ENCODE peak calls at places on chromosome 9, in five cellular contexts. C is stomach, D is sigmoid colon, R is H1, S is spleen. L is an unnamed sample.

GRCh38 chr9:111427186-111427585 is 57.0 kb downstream of the ECPAS start:
- DNase-seq in C (no peak), D (no peak), R (no peak), S (no peak), L (no peak)

GRCh38 chr9:70474413-70474812 is 60.0 kb upstream of the KLF9 start:
- DNase-seq in C (no peak), D (no peak), R (no peak), S (no peak), L (no peak)

GRCh38 chr9:20618361-20618799 is 3.9 kb downstream of the MLLT3 start:
- DNase-seq in C (peak), D (no peak), R (no peak), S (no peak), L (no peak)

GRCh38 chr9:128728298-128728697 is 4.4 kb upstream of the ZDHHC12 start:
- DNase-seq in C (no peak), D (no peak), R (no peak), S (no peak), L (no peak)

GRCh38 chr9:113187935-113188595 is 33.0 kb downstream of the FKBP15 start:
- DNase-seq in C (no peak), D (peak), R (no peak), S (peak), L (peak)

GRCh38 chr9:75950983-75951382 is 60.5 kb downstream of the PCSK5 start:
- DNase-seq in C (no peak), D (no peak), R (no peak), S (no peak), L (no peak)

GRCh38 chr9:95003694-95004451 is 277.4 kb downstream of the AOPEP start:
- DNase-seq in C (peak), D (peak), R (no peak), S (no peak), L (no peak)

GRCh38 chr9:130453487-130453886 is 8.7 kb downstream of the ASS1 start:
- DNase-seq in C (peak), D (no peak), R (no peak), S (no peak), L (no peak)

GRCh38 chr9:134283111-134283515 is 43.1 kb upstream of the RXRA start:
- DNase-seq in C (peak), D (peak), R (no peak), S (no peak), L (no peak)

GRCh38 chr9:99057665-99058625 is 47.0 kb upstream of the TGFBR1 start:
- DNase-seq in C (peak), D (no peak), R (no peak), S (peak), L (peak)

GRCh38 chr9:131804826-131805225 is 65.0 kb upstream of the RAPGEF1 start:
- DNase-seq in C (no peak), D (no peak), R (no peak), S (no peak), L (no peak)

GRCh38 chr9:29212590-29213373 is 1639.5 kb upstream of the C9orf72 start:
- DNase-seq in C (peak), D (no peak), R (peak), S (no peak), L (no peak)

GRCh38 chr9:89342213-89342612 is 23.9 kb downstream of the SECISBP2 start:
- DNase-seq in C (no peak), D (no peak), R (no peak), S (no peak), L (no peak)

GRCh38 chr9:35490910-35491465 is 1.1 kb downstream of the RUSC2 start:
- DNase-seq in C (no peak), D (no peak), R (no peak), S (no peak), L (no peak)

GRCh38 chr9:106921989-106922388 is 59.0 kb downstream of the ZNF462 start:
- DNase-seq in C (no peak), D (no peak), R (no peak), S (no peak), L (no peak)

GRCh38 chr9:2489838-2490314 is 131.7 kb upstream of the VLDLR start:
- DNase-seq in C (no peak), D (no peak), R (no peak), S (no peak), L (no peak)

GRCh38 chr9:135355466-135356420 is 123.8 kb upstream of the PPP1R26 start:
- DNase-seq in C (no peak), D (no peak), R (no peak), S (no peak), L (no peak)

GRCh38 chr9:93968451-93969327 is 13.5 kb upstream of the BARX1 start:
- DNase-seq in C (no peak), D (peak), R (no peak), S (no peak), L (no peak)

GRCh38 chr9:38620483-38621433 is at the start of gene ANKRD18A:
- DNase-seq in C (peak), D (peak), R (peak), S (peak), L (peak)

GRCh38 chr9:38622961-38623360 is 2.6 kb upstream of the ANKRD18A start:
- DNase-seq in C (no peak), D (no peak), R (no peak), S (no peak), L (peak)

GRCh38 chr9:38622083-38622674 is 1.8 kb upstream of the ANKRD18A start:
- DNase-seq in C (no peak), D (no peak), R (peak), S (peak), L (no peak)

GRCh38 chr9:38621434-38622082 is 1.2 kb upstream of the ANKRD18A start:
- DNase-seq in C (peak), D (peak), R (peak), S (peak), L (peak)

GRCh38 chr9:38619556-38620447 is 594 bp downstream of the ANKRD18A start:
- DNase-seq in C (no peak), D (no peak), R (peak), S (peak), L (no peak)
- H3K27ac ChIP-seq in C (peak), D (no peak), R (no peak), S (no peak), L (peak)

GRCh38 chr9:127580371-127580770 is 31.7 kb upstream of the STXBP1 start:
- DNase-seq in C (no peak), D (no peak), R (no peak), S (no peak), L (no peak)

GRCh38 chr9:127583605-127584053 is 28.4 kb upstream of the STXBP1 start:
- DNase-seq in C (no peak), D (no peak), R (no peak), S (no peak), L (no peak)

GRCh38 chr9:127578627-127578951 is 33.5 kb upstream of the STXBP1 start:
- DNase-seq in C (no peak), D (no peak), R (no peak), S (no peak), L (no peak)

GRCh38 chr9:127578952-127579853 is 32.9 kb upstream of the STXBP1 start:
- DNase-seq in C (peak), D (peak), R (no peak), S (peak), L (peak)

DNA sequence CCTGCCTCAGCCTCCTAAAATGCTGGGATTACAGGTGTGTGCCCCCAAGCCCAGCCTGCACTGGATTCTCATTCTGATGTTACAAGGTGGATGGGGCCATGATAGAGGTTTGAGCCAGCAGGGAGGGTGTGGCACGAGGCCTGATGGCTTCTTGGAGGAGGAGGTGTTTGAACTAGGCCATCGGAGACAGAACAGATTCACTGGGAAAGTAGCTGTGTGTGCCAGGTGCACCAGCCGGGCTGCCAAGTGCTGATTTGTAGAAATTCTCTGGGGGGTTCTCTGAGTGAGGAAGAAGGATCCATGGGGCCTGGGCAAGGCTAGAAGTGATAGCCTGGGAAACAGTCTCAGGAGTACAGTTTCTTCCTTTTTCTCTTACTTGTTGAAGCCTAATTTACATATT is 31.2 kb upstream of the STXBP1 start:
- DNase-seq in C (no peak), D (no peak), R (no peak), S (no peak), L (no peak)
- TF ChIP-seq POLR2AphosphoS5 in C (no peak), D (no peak), R (no peak), S (no peak), L (no peak)

GRCh38 chr9:120918931-120919638 is 7.5 kb downstream of the TRAF1 start:
- DNase-seq in C (no peak), D (no peak), R (no peak), S (no peak), L (no peak)
- H3K27ac ChIP-seq in C (peak), D (peak), R (no peak), S (peak), L (no peak)

GRCh38 chr9:79936336-79936735 is 364.6 kb downstream of the TLE4 start:
- DNase-seq in C (no peak), D (no peak), R (no peak), S (no peak), L (no peak)
- TF ChIP-seq POLR2AphosphoS5 in C (no peak), D (no peak), R (no peak), S (no peak), L (no peak)

GRCh38 chr9:133119039-133119438 is 2.0 kb downstream of the RALGDS start:
- DNase-seq in C (no peak), D (peak), R (no peak), S (no peak), L (no peak)

GRCh38 chr9:133118179-133118520 is 2.9 kb downstream of the RALGDS start:
- DNase-seq in C (no peak), D (no peak), R (no peak), S (peak), L (no peak)

GRCh38 chr9:133120343-133121199 is 469 bp downstream of the RALGDS start:
- DNase-seq in C (no peak), D (peak), R (peak), S (peak), L (no peak)

GRCh38 chr9:133118568-133118967 is 2.5 kb downstream of the RALGDS start:
- DNase-seq in C (no peak), D (no peak), R (no peak), S (no peak), L (no peak)

DNA sequence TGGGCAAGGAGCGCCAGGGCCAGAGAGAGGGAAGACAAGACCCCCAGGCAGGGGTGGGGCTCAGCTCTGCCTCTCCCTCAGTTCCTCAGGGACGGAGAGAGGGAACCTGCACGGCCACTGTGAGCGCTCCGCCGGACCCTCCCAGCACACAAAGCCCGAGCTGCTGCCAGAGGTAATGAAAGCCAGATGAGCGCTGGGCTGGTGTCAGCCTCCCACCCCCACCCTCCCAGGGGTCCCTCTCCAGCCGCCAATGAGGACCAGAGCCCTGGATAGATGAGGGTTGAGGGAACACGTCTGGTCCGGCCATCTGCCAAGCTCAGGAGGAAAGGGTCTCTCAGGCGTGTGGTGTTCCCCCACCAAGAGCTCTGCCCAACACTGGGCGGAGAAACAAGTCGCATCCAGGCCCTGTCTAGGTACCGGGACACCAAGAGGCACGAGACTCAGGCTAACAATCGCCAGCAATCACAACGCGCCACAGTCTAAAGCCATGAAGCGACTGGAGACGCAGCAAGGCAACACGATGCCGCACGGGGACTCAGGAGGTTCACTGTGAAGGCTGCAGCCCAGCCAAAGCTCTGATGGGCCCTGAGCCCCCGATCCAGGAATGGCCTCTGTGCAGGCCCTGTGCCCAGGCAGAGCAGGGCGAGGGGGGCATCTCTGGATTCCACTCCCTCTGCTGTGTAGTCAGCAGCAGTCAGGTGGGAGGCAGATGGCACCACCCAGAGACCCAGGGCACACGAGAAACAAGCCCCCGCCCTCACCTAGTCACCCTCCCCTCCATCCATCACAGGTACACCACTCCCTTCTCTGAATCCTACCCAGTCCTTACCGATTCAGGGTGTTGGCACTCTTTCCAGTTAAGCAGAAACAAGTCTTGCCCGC is 1.3 kb downstream of the RALGDS start:
- DNase-seq in C (no peak), D (peak), R (no peak), S (no peak), L (no peak)
- H3K27ac ChIP-seq in C (peak), D (peak), R (no peak), S (peak), L (no peak)

L was measured in HL-60.